ENCODE peak calls at places on chromosomes 4 and X, in eight cellular contexts. One of them, this sample, is unnamed.

GRCh38 chr4:7805533-7806079 is 134.1 kb downstream of the AFAP1 start:
- DNase-seq in trophoblast cell: peak; percentile 89
- DNase-seq in right lobe of liver: peak; percentile 74
- DNase-seq in kidney: peak; percentile 85
- DNase-seq in dorsolateral prefrontal cortex: no peak
- DNase-seq in effector memory CD4-positive, alpha-beta T cell: no peak
- DNase-seq in brain microvascular endothelial cell: peak; percentile 83
- DNase-seq in pancreas: peak; percentile 75
- DNase-seq in this sample: peak; percentile 79

GRCh38 chrX:133401539-133401938 is 13.8 kb downstream of the GPC4 start:
- DNase-seq in trophoblast cell: no peak
- DNase-seq in right lobe of liver: no peak
- DNase-seq in kidney: no peak
- DNase-seq in dorsolateral prefrontal cortex: no peak
- DNase-seq in effector memory CD4-positive, alpha-beta T cell: no peak
- DNase-seq in brain microvascular endothelial cell: no peak
- DNase-seq in pancreas: no peak
- DNase-seq in this sample: no peak

GRCh38 chr4:6772223-6772928 is 10.2 kb upstream of the KIAA0232 start:
- DNase-seq in trophoblast cell: peak; percentile 88
- DNase-seq in right lobe of liver: no peak
- DNase-seq in kidney: no peak
- DNase-seq in dorsolateral prefrontal cortex: no peak
- DNase-seq in effector memory CD4-positive, alpha-beta T cell: no peak
- DNase-seq in brain microvascular endothelial cell: no peak
- DNase-seq in pancreas: no peak
- DNase-seq in this sample: no peak

GRCh38 chr4:2432991-2433530 is 14.3 kb downstream of the CFAP99 start:
- DNase-seq in trophoblast cell: no peak
- DNase-seq in right lobe of liver: peak; percentile 51
- DNase-seq in kidney: peak; percentile 87
- DNase-seq in dorsolateral prefrontal cortex: peak; percentile 88
- DNase-seq in effector memory CD4-positive, alpha-beta T cell: no peak
- DNase-seq in brain microvascular endothelial cell: peak; percentile 72
- DNase-seq in pancreas: no peak
- DNase-seq in this sample: no peak

GRCh38 chr4:48945981-48946380 is 39.4 kb upstream of the OCIAD2 start:
- DNase-seq in trophoblast cell: no peak
- DNase-seq in right lobe of liver: no peak
- DNase-seq in kidney: no peak
- DNase-seq in dorsolateral prefrontal cortex: no peak
- DNase-seq in effector memory CD4-positive, alpha-beta T cell: no peak
- DNase-seq in brain microvascular endothelial cell: no peak
- DNase-seq in pancreas: no peak
- DNase-seq in this sample: no peak

GRCh38 chrX:121231566-121232358 is 184.4 kb downstream of the GLUD2 start:
- DNase-seq in trophoblast cell: no peak
- DNase-seq in right lobe of liver: no peak
- DNase-seq in kidney: peak; percentile 52
- DNase-seq in dorsolateral prefrontal cortex: no peak
- DNase-seq in effector memory CD4-positive, alpha-beta T cell: no peak
- DNase-seq in brain microvascular endothelial cell: no peak
- DNase-seq in pancreas: no peak
- DNase-seq in this sample: no peak

GRCh38 chr4:74056114-74056857 is 17.8 kb upstream of the CXCL3 start:
- DNase-seq in trophoblast cell: no peak
- DNase-seq in right lobe of liver: no peak
- DNase-seq in kidney: no peak
- DNase-seq in dorsolateral prefrontal cortex: no peak
- DNase-seq in effector memory CD4-positive, alpha-beta T cell: no peak
- DNase-seq in brain microvascular endothelial cell: peak; percentile 31
- DNase-seq in pancreas: no peak
- DNase-seq in this sample: no peak

GRCh38 chr4:126592088-126592487 is 1040.7 kb upstream of the INTU start:
- DNase-seq in trophoblast cell: peak; percentile 4
- DNase-seq in right lobe of liver: no peak
- DNase-seq in kidney: no peak
- DNase-seq in dorsolateral prefrontal cortex: no peak
- DNase-seq in effector memory CD4-positive, alpha-beta T cell: no peak
- DNase-seq in brain microvascular endothelial cell: no peak
- DNase-seq in pancreas: no peak
- DNase-seq in this sample: no peak

GRCh38 chr4:154560824-154561231 is 2.0 kb upstream of the FGB start:
- DNase-seq in trophoblast cell: peak; percentile 94
- DNase-seq in right lobe of liver: no peak
- DNase-seq in kidney: no peak
- DNase-seq in dorsolateral prefrontal cortex: no peak
- DNase-seq in effector memory CD4-positive, alpha-beta T cell: no peak
- DNase-seq in brain microvascular endothelial cell: peak; percentile 87
- DNase-seq in pancreas: no peak
- DNase-seq in this sample: no peak

GRCh38 chr4:122412547-122412946 is 33.7 kb downstream of the ADAD1 start:
- DNase-seq in trophoblast cell: no peak
- DNase-seq in right lobe of liver: no peak
- DNase-seq in kidney: no peak
- DNase-seq in dorsolateral prefrontal cortex: no peak
- DNase-seq in effector memory CD4-positive, alpha-beta T cell: no peak
- DNase-seq in brain microvascular endothelial cell: no peak
- DNase-seq in pancreas: no peak
- DNase-seq in this sample: no peak

GRCh38 chr4:74230902-74231499 is 73.1 kb downstream of the MTHFD2L start:
- DNase-seq in trophoblast cell: peak; percentile 63
- DNase-seq in right lobe of liver: no peak
- DNase-seq in kidney: no peak
- DNase-seq in dorsolateral prefrontal cortex: no peak
- DNase-seq in effector memory CD4-positive, alpha-beta T cell: no peak
- DNase-seq in brain microvascular endothelial cell: peak; percentile 76
- DNase-seq in pancreas: no peak
- DNase-seq in this sample: no peak

DNA sequence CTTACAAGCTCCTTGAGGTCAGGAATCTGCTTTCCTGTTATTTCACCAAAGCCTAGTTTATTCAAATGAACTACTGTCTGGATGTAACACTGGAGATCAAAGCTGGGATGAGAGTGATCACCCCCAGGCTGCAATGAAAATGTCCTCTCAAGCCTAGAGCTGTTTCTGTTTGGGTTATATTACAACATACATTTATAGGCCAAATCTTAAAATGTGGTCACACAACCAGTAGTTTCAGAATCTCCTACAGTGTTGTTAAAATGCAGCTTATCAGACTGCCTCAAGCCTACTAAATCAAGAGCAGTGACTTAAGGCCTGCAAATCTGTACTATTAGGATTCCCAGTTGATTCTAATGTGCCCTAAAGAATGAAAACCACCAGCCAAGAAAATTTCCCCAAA is 207.5 kb downstream of the PAPSS1 start:
- DNase-seq in trophoblast cell: no peak
- DNase-seq in right lobe of liver: no peak
- DNase-seq in kidney: no peak
- DNase-seq in dorsolateral prefrontal cortex: no peak
- DNase-seq in effector memory CD4-positive, alpha-beta T cell: no peak
- DNase-seq in brain microvascular endothelial cell: no peak
- DNase-seq in pancreas: no peak
- DNase-seq in this sample: no peak
- H3K27ac ChIP-seq in trophoblast cell: no peak overlapping the region
- H3K27ac ChIP-seq in right lobe of liver: no peak overlapping the region
- H3K27ac ChIP-seq in kidney: no peak overlapping the region
- H3K27ac ChIP-seq in dorsolateral prefrontal cortex: no peak overlapping the region
- H3K27ac ChIP-seq in effector memory CD4-positive, alpha-beta T cell: no peak overlapping the region
- H3K27ac ChIP-seq in brain microvascular endothelial cell: no peak overlapping the region
- H3K27ac ChIP-seq in pancreas: no peak overlapping the region
- H3K27ac ChIP-seq in this sample: no peak overlapping the region

DNA sequence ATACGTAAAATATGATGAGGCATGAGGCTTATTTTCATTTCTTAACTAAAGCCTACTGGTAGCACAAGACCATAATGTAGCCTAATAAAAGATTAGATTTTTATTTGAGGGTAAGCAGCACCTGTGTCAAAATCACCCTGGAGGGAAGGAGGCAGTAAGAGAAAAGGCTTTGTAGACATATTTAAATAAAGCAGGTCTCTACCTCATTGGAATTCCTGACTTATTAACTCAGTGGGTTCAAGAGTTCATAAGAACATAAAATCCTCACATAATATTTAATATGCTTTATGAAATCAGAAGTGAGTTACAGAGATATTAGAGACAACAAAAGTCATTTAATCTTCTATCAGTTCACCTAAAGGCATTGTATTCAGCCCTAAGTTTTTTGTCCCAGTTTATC is 261.6 kb upstream of the ANKRD50 start:
- DNase-seq in trophoblast cell: no peak
- DNase-seq in right lobe of liver: no peak
- DNase-seq in kidney: no peak
- DNase-seq in dorsolateral prefrontal cortex: no peak
- DNase-seq in effector memory CD4-positive, alpha-beta T cell: no peak
- DNase-seq in brain microvascular endothelial cell: no peak
- DNase-seq in pancreas: no peak
- DNase-seq in this sample: no peak
- H3K4me3 ChIP-seq in trophoblast cell: no peak overlapping the region
- H3K4me3 ChIP-seq in right lobe of liver: no peak overlapping the region
- H3K4me3 ChIP-seq in kidney: no peak overlapping the region
- H3K4me3 ChIP-seq in dorsolateral prefrontal cortex: no peak overlapping the region
- H3K4me3 ChIP-seq in effector memory CD4-positive, alpha-beta T cell: no peak overlapping the region
- H3K4me3 ChIP-seq in brain microvascular endothelial cell: no peak overlapping the region
- H3K4me3 ChIP-seq in pancreas: no peak overlapping the region
- H3K4me3 ChIP-seq in this sample: no peak overlapping the region

GRCh38 chrX:30990361-30990760 is 81.5 kb downstream of the FTHL17 start:
- DNase-seq in trophoblast cell: no peak
- DNase-seq in right lobe of liver: no peak
- DNase-seq in kidney: no peak
- DNase-seq in dorsolateral prefrontal cortex: no peak
- DNase-seq in effector memory CD4-positive, alpha-beta T cell: no peak
- DNase-seq in brain microvascular endothelial cell: no peak
- DNase-seq in pancreas: no peak
- DNase-seq in this sample: no peak

GRCh38 chrX:30995060-30995700 is 76.7 kb downstream of the FTHL17 start:
- DNase-seq in trophoblast cell: no peak
- DNase-seq in right lobe of liver: no peak
- DNase-seq in kidney: no peak
- DNase-seq in dorsolateral prefrontal cortex: no peak
- DNase-seq in effector memory CD4-positive, alpha-beta T cell: no peak
- DNase-seq in brain microvascular endothelial cell: no peak
- DNase-seq in pancreas: no peak
- DNase-seq in this sample: no peak

GRCh38 chrX:30995705-30996104 is 76.1 kb downstream of the FTHL17 start:
- DNase-seq in trophoblast cell: no peak
- DNase-seq in right lobe of liver: no peak
- DNase-seq in kidney: no peak
- DNase-seq in dorsolateral prefrontal cortex: no peak
- DNase-seq in effector memory CD4-positive, alpha-beta T cell: no peak
- DNase-seq in brain microvascular endothelial cell: no peak
- DNase-seq in pancreas: no peak
- DNase-seq in this sample: no peak

DNA sequence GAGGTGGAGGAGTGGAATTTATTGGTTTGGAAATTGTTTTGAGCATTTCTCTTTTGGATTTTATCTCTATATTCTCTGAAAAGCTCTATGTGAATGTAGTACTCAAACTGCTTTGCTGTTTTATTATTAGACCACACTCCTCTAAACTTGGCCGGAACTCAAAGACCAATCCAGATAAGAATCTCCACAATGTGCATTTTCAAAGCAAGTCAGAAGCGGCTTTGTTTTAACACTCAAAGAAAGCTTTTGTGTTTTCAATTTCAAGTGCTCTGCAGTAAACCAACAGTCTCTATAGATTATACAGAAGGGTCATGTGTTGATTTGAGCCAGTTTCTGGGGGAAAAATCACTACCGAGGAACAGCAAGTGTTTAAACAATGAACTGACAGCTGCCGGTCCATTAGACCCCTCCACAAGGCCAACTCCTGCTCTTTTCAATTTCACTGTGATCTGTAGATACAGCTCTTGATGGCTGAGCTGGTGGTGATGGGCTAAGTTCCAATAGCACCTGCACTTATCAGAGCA is 79.4 kb downstream of the FTHL17 start:
- DNase-seq in trophoblast cell: no peak
- DNase-seq in right lobe of liver: no peak
- DNase-seq in kidney: no peak
- DNase-seq in dorsolateral prefrontal cortex: no peak
- DNase-seq in effector memory CD4-positive, alpha-beta T cell: no peak
- DNase-seq in brain microvascular endothelial cell: peak; percentile 4
- DNase-seq in pancreas: no peak
- DNase-seq in this sample: no peak
- H3K27ac ChIP-seq in trophoblast cell: no peak overlapping the region
- H3K27ac ChIP-seq in right lobe of liver: no peak overlapping the region
- H3K27ac ChIP-seq in kidney: no peak overlapping the region
- H3K27ac ChIP-seq in dorsolateral prefrontal cortex: no peak overlapping the region
- H3K27ac ChIP-seq in effector memory CD4-positive, alpha-beta T cell: no peak overlapping the region
- H3K27ac ChIP-seq in brain microvascular endothelial cell: no peak overlapping the region
- H3K27ac ChIP-seq in pancreas: no peak overlapping the region
- H3K27ac ChIP-seq in this sample: no peak overlapping the region

GRCh38 chrX:122626871-122627270 is 557.2 kb upstream of the GRIA3 start:
- DNase-seq in trophoblast cell: no peak
- DNase-seq in right lobe of liver: no peak
- DNase-seq in kidney: no peak
- DNase-seq in dorsolateral prefrontal cortex: no peak
- DNase-seq in effector memory CD4-positive, alpha-beta T cell: no peak
- DNase-seq in brain microvascular endothelial cell: no peak
- DNase-seq in pancreas: no peak
- DNase-seq in this sample: no peak

GRCh38 chrX:122622800-122623199 is 561.3 kb upstream of the GRIA3 start:
- DNase-seq in trophoblast cell: no peak
- DNase-seq in right lobe of liver: no peak
- DNase-seq in kidney: no peak
- DNase-seq in dorsolateral prefrontal cortex: no peak
- DNase-seq in effector memory CD4-positive, alpha-beta T cell: no peak
- DNase-seq in brain microvascular endothelial cell: no peak
- DNase-seq in pancreas: no peak
- DNase-seq in this sample: no peak

GRCh38 chrX:122625239-122625638 is 558.8 kb upstream of the GRIA3 start:
- DNase-seq in trophoblast cell: no peak
- DNase-seq in right lobe of liver: no peak
- DNase-seq in kidney: no peak
- DNase-seq in dorsolateral prefrontal cortex: no peak
- DNase-seq in effector memory CD4-positive, alpha-beta T cell: no peak
- DNase-seq in brain microvascular endothelial cell: no peak
- DNase-seq in pancreas: no peak
- DNase-seq in this sample: no peak

GRCh38 chrX:122625821-122626220 is 558.3 kb upstream of the GRIA3 start:
- DNase-seq in trophoblast cell: no peak
- DNase-seq in right lobe of liver: no peak
- DNase-seq in kidney: no peak
- DNase-seq in dorsolateral prefrontal cortex: no peak
- DNase-seq in effector memory CD4-positive, alpha-beta T cell: no peak
- DNase-seq in brain microvascular endothelial cell: no peak
- DNase-seq in pancreas: no peak
- DNase-seq in this sample: no peak
- H3K4me3 ChIP-seq in trophoblast cell: no peak overlapping the region
- H3K4me3 ChIP-seq in right lobe of liver: no peak overlapping the region
- H3K4me3 ChIP-seq in kidney: no peak overlapping the region
- H3K4me3 ChIP-seq in dorsolateral prefrontal cortex: no peak overlapping the region
- H3K4me3 ChIP-seq in effector memory CD4-positive, alpha-beta T cell: no peak overlapping the region
- H3K4me3 ChIP-seq in brain microvascular endothelial cell: no peak overlapping the region
- H3K4me3 ChIP-seq in pancreas: no peak overlapping the region
- H3K4me3 ChIP-seq in this sample: no peak overlapping the region

This sample was measured in left lung.